ENCODE peak calls at places on chromosomes 3 and 15, in six cellular contexts. H is upper lobe of left lung, V is NCI-H1092, S is ELR, G is Peyer's patch, Q is left cardiac atrium. L is an unnamed sample.

GRCh38 chr3:191255156-191255555 is 56.1 kb downstream of the OSTN start:
- DNase-seq in G (no peak), S (no peak), V (no peak), Q (no peak), H (no peak), L (no peak)

GRCh38 chr3:15051531-15051930 is 13.6 kb downstream of the MRPS25 start:
- DNase-seq in V (no peak), Q (no peak), G (peak; percentile 68), S (peak; percentile 69), H (no peak), L (peak; percentile 54)

GRCh38 chr15:86608461-86608860 is 528.8 kb downstream of the AGBL1 start:
- DNase-seq in G (no peak), Q (no peak), S (no peak), H (no peak), V (no peak), L (no peak)

GRCh38 chr3:8713901-8714759 is 19.5 kb upstream of the CAV3 start:
- DNase-seq in G (no peak), S (peak; percentile 43), V (no peak), H (no peak), Q (no peak), L (no peak)

GRCh38 chr15:40928975-40929729 is at the start of gene DLL4:
- DNase-seq in S (peak; percentile 72), Q (peak; percentile 82), G (peak; percentile 84), V (peak; percentile 73), H (peak; percentile 94), L (peak; percentile 87)

GRCh38 chr3:139326131-139326530 is 17.7 kb upstream of the MRPS22 start:
- DNase-seq in G (no peak), Q (no peak), V (no peak), H (no peak), S (no peak), L (no peak)

GRCh38 chr3:73933585-73933984 is 308.8 kb upstream of the PDZRN3 start:
- DNase-seq in S (no peak), G (no peak), H (no peak), Q (no peak), V (no peak), L (no peak)

GRCh38 chr3:16433701-16434151 is 79.8 kb downstream of the RFTN1 start:
- DNase-seq in V (no peak), S (no peak), G (peak; percentile 80), H (peak; percentile 52), Q (no peak), L (no peak)

GRCh38 chr15:56871180-56871579 is 47.3 kb upstream of the TCF12 start:
- DNase-seq in Q (no peak), H (no peak), S (peak; percentile 91), G (no peak), V (no peak), L (no peak)

GRCh38 chr3:43080726-43081568 is 24.9 kb downstream of the POMGNT2 start:
- DNase-seq in V (no peak), H (peak; percentile 70), G (no peak), Q (no peak), S (no peak), L (no peak)

GRCh38 chr15:69537888-69538287 is 85.3 kb downstream of the RPLP1 start:
- DNase-seq in V (no peak), Q (no peak), H (no peak), S (no peak), G (no peak), L (no peak)